ENCODE peak calls at places on chromosomes 16 and 17, in four cellular contexts. I is ovary, H is HCT116, N is Panc1. W is an unnamed sample.

GRCh38 chr17:67642488-67642887 is 75.2 kb upstream of the NOL11 start:
- DNase-seq in I (no peak), H (no peak), N (no peak), W (no peak)

GRCh38 chr17:55307879-55308278 is 43.1 kb downstream of the HLF start:
- DNase-seq in I (no peak), H (no peak), N (no peak), W (no peak)

GRCh38 chr17:29838961-29839360 is 91.1 kb downstream of the SSH2 start:
- DNase-seq in I (no peak), H (no peak), N (no peak), W (no peak)

GRCh38 chr16:22188595-22189442 is 17.3 kb upstream of the EEF2K start:
- DNase-seq in I (peak; percentile 59), H (peak; percentile 70), N (no peak), W (peak; percentile 71)

GRCh38 chr17:4908711-4909496 is 6.0 kb upstream of the CHRNE start:
- DNase-seq in I (peak; percentile 78), H (peak; percentile 75), N (peak; percentile 65), W (peak; percentile 84)

GRCh38 chr16:6012716-6013115 is 915.1 kb upstream of the EEF2KMT start:
- DNase-seq in I (no peak), H (no peak), N (no peak), W (no peak)

GRCh38 chr16:78460428-78460827 is 361.0 kb downstream of the WWOX start:
- DNase-seq in I (no peak), H (no peak), N (no peak), W (no peak)

GRCh38 chr17:20992987-20993862 is 49.6 kb downstream of the USP22 start:
- DNase-seq in I (peak; percentile 50), H (peak; percentile 51), N (peak; percentile 35), W (peak; percentile 64)

GRCh38 chr17:78300962-78301820 is 58.7 kb downstream of the SOCS3 start:
- DNase-seq in I (no peak), H (peak; percentile 59), N (no peak), W (peak; percentile 71)

GRCh38 chr17:59695943-59696681 is 11.1 kb downstream of the PTRH2 start:
- DNase-seq in I (no peak), H (no peak), N (no peak), W (no peak)
- H3K27ac ChIP-seq in I (no peak overlapping the region), H (no peak overlapping the region), N (peak overlapping the region; percentile 79), W (peak overlapping the region; percentile 1)

GRCh38 chr16:66742409-66742808 is 9.0 kb downstream of the DYNC1LI2 start:
- DNase-seq in I (no peak), H (no peak), N (no peak), W (no peak)

GRCh38 chr16:66746682-66747081 is 4.7 kb downstream of the DYNC1LI2 start:
- DNase-seq in I (no peak), H (no peak), N (no peak), W (no peak)

GRCh38 chr16:66750279-66751134 is 902 bp downstream of the DYNC1LI2 start:
- DNase-seq in I (no peak), H (no peak), N (no peak), W (no peak)

GRCh38 chr16:66741971-66742396 is 9.4 kb downstream of the DYNC1LI2 start:
- DNase-seq in I (no peak), H (no peak), N (no peak), W (no peak)

GRCh38 chr16:66746048-66746447 is 5.4 kb downstream of the DYNC1LI2 start:
- DNase-seq in I (no peak), H (no peak), N (no peak), W (no peak)
- H3K27ac ChIP-seq in I (no peak overlapping the region), H (no peak overlapping the region), N (no peak overlapping the region), W (no peak overlapping the region)

DNA sequence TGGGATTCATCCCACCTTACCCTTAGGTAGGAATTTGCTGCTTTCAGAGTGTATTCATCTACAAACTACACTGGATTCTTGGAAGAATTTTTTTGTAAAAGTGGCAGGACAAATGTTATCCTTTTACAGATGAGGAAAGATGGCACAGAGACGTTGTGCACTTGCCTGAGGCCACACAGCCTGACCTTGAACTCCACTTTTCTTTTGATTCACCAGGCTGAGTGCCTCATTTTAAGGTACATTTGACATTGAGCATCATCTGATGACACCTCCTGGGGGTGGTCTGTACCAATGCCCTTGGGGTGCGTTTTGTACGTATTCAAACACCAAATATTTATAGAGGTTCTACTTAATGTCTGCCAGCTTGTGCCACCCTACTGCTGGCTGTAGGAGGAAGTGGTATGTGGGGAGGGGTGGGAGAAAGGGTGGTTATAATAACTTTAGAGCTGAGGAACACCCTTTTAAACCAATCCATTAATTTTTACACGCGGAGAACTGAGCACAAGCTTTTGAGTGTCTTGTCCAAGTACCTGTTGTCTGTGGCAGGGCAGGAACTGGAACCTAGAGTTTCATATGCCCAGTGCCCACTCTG is 29.1 kb downstream of the HS3ST3B1 start:
- DNase-seq in I (no peak), H (no peak), N (no peak), W (no peak)
- H3K27ac ChIP-seq in I (no peak overlapping the region), H (no peak overlapping the region), N (no peak overlapping the region), W (no peak overlapping the region)

DNA sequence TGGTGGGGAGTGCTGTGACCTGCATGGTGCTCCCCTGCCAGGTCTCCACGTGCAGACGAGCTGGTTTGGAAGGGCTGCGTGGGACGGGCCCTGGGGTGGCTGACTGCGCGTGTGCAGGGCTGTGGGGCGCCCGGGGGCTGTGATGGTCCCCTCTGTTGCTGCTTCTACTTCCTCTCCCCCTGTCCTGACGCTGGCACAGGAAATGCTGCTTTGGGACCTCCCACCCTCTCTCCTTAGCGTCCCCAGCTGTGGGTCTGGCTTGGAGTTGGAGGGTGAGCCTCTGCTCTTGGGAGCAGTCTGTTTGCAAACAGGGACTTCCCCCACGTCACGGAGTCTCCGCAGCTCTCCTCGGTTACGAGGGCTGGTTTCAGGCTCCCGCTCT is 35.2 kb downstream of the TSC2 start:
- DNase-seq in I (peak; percentile 57), H (no peak), N (no peak), W (no peak)
- H3K27ac ChIP-seq in I (peak overlapping the region; percentile 62), H (no peak overlapping the region), N (no peak overlapping the region), W (no peak overlapping the region)

W was measured in SJSA1.